ENCODE peak calls at places on chromosomes 12 and 14, in four cellular contexts. V is tibial nerve, R is H1, H is ovary. Y is an unnamed sample.

GRCh38 chr14:74892745-74893144 is 11.0 kb downstream of the DLST start:
- DNase-seq in V (no peak), R (no peak), H (no peak), Y (no peak)

GRCh38 chr12:54421175-54421872 is 2.3 kb upstream of the ITGA5 start:
- DNase-seq in R (no peak), H (no peak), V (peak; percentile 69), Y (peak; percentile 90)

GRCh38 chr12:112705037-112705632 is 86.4 kb upstream of the RPH3A start:
- DNase-seq in H (no peak), R (no peak), V (no peak), Y (no peak)

GRCh38 chr12:88111074-88111652 is 30.7 kb downstream of the CEP290 start:
- DNase-seq in H (no peak), V (no peak), R (no peak), Y (no peak)

GRCh38 chr14:100857923-100858837 is 32.3 kb downstream of the MEG3 start:
- DNase-seq in V (no peak), R (no peak), H (no peak), Y (no peak)

GRCh38 chr12:124538194-124539082 is 29.0 kb downstream of the NCOR2 start:
- DNase-seq in R (no peak), H (peak; percentile 56), V (no peak), Y (peak; percentile 64)

GRCh38 chr12:117155278-117156060 is 34.8 kb downstream of the FBXO21 start:
- DNase-seq in H (peak; percentile 65), V (no peak), R (peak; percentile 99), Y (peak; percentile 80)

GRCh38 chr12:54251667-54252284 is 28.1 kb downstream of the CBX5 start:
- DNase-seq in H (no peak), V (peak; percentile 34), R (no peak), Y (no peak)

GRCh38 chr14:102831163-102831804 is 54.0 kb downstream of the TRAF3 start:
- DNase-seq in V (no peak), R (no peak), H (no peak), Y (no peak)

GRCh38 chr12:131863711-131864396 is 30.6 kb upstream of the ULK1 start:
- DNase-seq in H (no peak), R (no peak), V (no peak), Y (peak; percentile 63)

GRCh38 chr14:59305836-59306555 is 117.5 kb downstream of the DAAM1 start:
- DNase-seq in V (no peak), H (no peak), R (no peak), Y (no peak)

GRCh38 chr12:122526683-122527477 is at the start of the genes KNTC1 and RSRC2:
- DNase-seq in V (peak; percentile 99), H (peak; percentile 95), R (peak; percentile 98), Y (peak; percentile 100)

GRCh38 chr14:58633831-58634230 is 3.9 kb upstream of the DACT1 start:
- DNase-seq in H (no peak), V (no peak), R (no peak), Y (no peak)

GRCh38 chr14:38900887-38901286 is 202.1 kb downstream of the SEC23A start:
- DNase-seq in V (no peak), R (no peak), H (no peak), Y (no peak)

GRCh38 chr12:64893961-64894360 is 69.5 kb downstream of the TBC1D30 start:
- DNase-seq in H (no peak), V (no peak), R (no peak), Y (no peak)

GRCh38 chr14:37230551-37231194 is 32.9 kb downstream of the MIPOL1 start:
- DNase-seq in H (no peak), V (peak; percentile 44), R (no peak), Y (no peak)

GRCh38 chr12:115341442-115341841 is 657.5 kb upstream of the TBX3 start:
- DNase-seq in H (peak; percentile 35), R (no peak), V (peak; percentile 94), Y (peak; percentile 94)

GRCh38 chr14:65279510-65279909 is 133.0 kb upstream of the FUT8 start:
- DNase-seq in H (no peak), R (no peak), V (no peak), Y (no peak)

GRCh38 chr12:88993655-88994054 is 358.6 kb downstream of the DUSP6 start:
- DNase-seq in V (no peak), R (no peak), H (no peak), Y (no peak)

GRCh38 chr12:6093764-6094163 is 30.7 kb downstream of the VWF start:
- DNase-seq in V (no peak), H (no peak), R (no peak), Y (peak; percentile 53)

GRCh38 chr14:57189070-57189469 is 79.6 kb downstream of the EXOC5 start:
- DNase-seq in V (no peak), H (no peak), R (no peak), Y (no peak)

GRCh38 chr12:88633312-88633711 is 53.0 kb upstream of the KITLG start:
- DNase-seq in V (no peak), H (no peak), R (no peak), Y (no peak)

GRCh38 chr14:34103176-34103575 is 152.3 kb upstream of the EGLN3 start:
- DNase-seq in R (no peak), V (no peak), H (no peak), Y (no peak)
- TF ChIP-seq EP300 in R (no peak), V (no peak), H (no peak), Y (no peak)

DNA sequence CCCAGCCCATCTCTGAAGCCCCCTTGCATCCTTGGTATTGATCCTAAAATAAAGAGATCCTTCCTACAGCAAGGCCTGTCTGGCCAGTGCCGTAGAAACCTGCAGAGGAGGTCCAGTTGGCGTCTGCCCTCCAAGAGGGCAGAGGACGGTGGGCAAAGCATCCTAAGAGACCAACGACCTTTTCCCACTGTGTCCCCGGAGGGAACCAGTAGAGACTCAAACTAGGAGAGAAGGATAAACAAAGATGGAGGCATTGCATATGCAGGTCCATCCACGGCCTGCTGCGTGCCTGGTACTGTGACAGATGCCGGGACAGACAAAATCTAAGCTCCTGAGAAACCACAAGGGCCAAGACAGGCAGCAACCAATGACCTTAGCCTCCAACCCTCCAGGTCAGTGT is 3.8 kb downstream of the NCKAP5L start:
- DNase-seq in V (no peak), R (no peak), H (no peak), Y (no peak)
- H3K4me1 ChIP-seq in V (peaks cover 49% of the 10 kb centered on the region), R (peaks cover 12% of the 10 kb centered on the region), H (peaks cover 24% of the 10 kb centered on the region), Y (peaks cover 69% of the 10 kb centered on the region)

DNA sequence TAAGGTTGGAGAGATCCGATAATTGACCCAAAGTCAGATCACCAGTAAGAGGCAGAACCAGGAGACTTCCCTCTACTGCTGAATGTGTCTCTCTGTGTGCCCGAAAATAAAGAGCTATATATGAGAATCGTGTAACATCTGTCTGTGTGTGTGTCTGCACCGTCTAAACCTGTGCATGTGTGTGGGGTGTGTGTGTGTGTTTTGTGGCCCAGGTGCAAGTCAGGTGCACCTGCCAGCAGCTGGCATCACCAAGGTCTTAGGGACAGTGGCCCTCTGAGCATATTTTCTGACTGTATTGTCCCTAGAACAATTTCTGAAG is 24.7 kb upstream of the KRT78 start:
- DNase-seq in R (no peak), V (no peak), H (no peak), Y (no peak)
- H3K4me3 ChIP-seq in R (peak overlapping the region; percentile 60), V (peak overlapping the region; percentile 23), H (no peak overlapping the region), Y (peak overlapping the region; percentile 52)

GRCh38 chr12:105626653-105627052 is 296.2 kb downstream of the C12orf75 start:
- DNase-seq in R (no peak), H (no peak), V (no peak), Y (no peak)
- TF ChIP-seq EP300 in R (no peak), H (no peak), V (no peak), Y (no peak)

GRCh38 chr14:67934851-67935250 is 115.3 kb downstream of the RAD51B start:
- DNase-seq in R (no peak), H (no peak), V (no peak), Y (no peak)

GRCh38 chr14:67940476-67940875 is 120.9 kb downstream of the RAD51B start:
- DNase-seq in V (peak; percentile 49), H (no peak), R (no peak), Y (no peak)

GRCh38 chr14:67935371-67935770 is 115.8 kb downstream of the RAD51B start:
- DNase-seq in R (no peak), V (no peak), H (no peak), Y (no peak)

GRCh38 chr14:67940894-67941455 is 121.4 kb downstream of the RAD51B start:
- DNase-seq in H (no peak), R (no peak), V (no peak), Y (no peak)

DNA sequence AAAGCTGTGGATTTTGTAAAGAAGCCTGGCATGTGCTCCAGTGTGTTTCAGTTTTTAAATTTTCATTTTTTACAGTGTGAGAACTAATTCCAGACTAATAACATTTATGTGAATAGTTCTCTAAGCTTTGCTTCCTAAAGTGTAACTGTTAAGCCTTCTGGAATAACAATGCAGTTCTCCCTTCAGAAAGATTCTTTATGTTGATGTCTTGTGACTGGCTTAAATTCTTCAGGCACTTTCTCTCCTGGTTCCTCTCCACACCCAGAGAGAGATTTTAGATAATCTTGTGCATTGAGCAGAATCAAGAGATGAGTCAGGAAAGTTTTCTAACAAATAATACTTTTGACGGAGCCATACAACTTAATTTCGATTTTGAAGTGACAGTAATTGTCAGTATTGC is 118.5 kb downstream of the RAD51B start:
- DNase-seq in V (no peak), R (no peak), H (no peak), Y (no peak)
- H3K4me1 ChIP-seq in V (peaks cover 18% of the 10 kb centered on the region), R (peaks cover 20% of the 10 kb centered on the region), H (peaks cover 15% of the 10 kb centered on the region), Y (peaks cover 65% of the 10 kb centered on the region)

DNA sequence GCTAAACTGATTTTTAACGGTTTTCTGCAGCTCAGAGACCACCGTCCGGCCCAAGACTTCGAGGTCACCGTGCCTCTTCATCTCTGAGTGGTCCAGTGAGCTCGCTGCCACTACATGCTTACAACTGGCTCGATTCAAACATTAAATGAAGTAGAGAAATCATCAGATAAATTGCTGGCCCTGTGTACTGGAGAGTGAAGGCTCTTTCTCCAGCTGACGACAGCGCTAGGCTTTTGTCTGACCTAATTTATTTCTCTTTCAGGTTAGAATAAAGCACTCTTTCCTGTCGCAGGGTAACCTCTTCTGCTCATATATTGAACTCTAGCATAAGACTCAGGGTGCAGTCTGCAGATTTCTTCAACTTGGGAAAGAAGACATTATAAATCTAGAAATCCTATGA is 6.4 kb downstream of the BCL11B start:
- DNase-seq in V (no peak), H (no peak), R (no peak), Y (no peak)
- H3K4me3 ChIP-seq in V (no peak overlapping the region), H (no peak overlapping the region), R (no peak overlapping the region), Y (peak overlapping the region; percentile 39)

GRCh38 chr14:24113801-24114535 is 609 bp upstream of the DCAF11 start:
- DNase-seq in H (peak; percentile 85), V (peak; percentile 74), R (peak; percentile 54), Y (peak; percentile 94)
- TF ChIP-seq EP300 in H (no peak), V (peak; percentile 37), R (no peak), Y (no peak)

GRCh38 chr12:69241444-69242092 is 2.2 kb downstream of the CPSF6 start:
- DNase-seq in H (no peak), V (no peak), R (no peak), Y (no peak)
- H3K4me1 ChIP-seq in H (peaks cover 19% of the 10 kb centered on the region), V (peaks cover 17% of the 10 kb centered on the region), R (peaks cover 10% of the 10 kb centered on the region), Y (peaks cover 34% of the 10 kb centered on the region)

DNA sequence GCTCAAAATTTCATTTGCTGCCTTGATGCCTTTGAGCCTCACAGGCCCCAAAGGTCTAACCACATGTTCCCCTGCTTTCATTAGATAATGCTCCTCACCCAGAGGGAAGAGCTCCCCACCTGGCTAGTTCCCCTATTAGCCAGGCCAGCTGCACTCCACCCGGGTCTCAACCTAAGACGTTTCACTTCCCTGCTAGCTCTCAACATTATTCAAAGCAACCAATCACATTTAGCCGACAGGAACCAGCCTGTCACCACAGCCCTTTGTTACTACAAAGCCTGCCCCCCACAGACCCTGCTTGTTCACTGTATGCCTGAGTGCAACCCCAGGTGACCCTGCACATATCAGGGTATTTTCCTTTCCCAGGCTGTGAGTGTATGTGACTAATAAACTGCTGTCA is 78.6 kb downstream of the SLC15A5 start:
- DNase-seq in R (no peak), H (no peak), V (no peak), Y (no peak)
- H3K4me3 ChIP-seq in R (no peak overlapping the region), H (no peak overlapping the region), V (no peak overlapping the region), Y (no peak overlapping the region)